ENCODE peak calls at places on chromosomes 6 and 20, in four cellular contexts. Q is tibial artery; J is dorsolateral prefrontal cortex; T is CD4-positive, alpha-beta T cell. K is an unnamed sample.

GRCh38 chr20:12970372-12970821 is 38.4 kb upstream of the SPTLC3 start:
- DNase-seq in Q (no peak), J (no peak), T (no peak), K (no peak)

GRCh38 chr20:1825492-1825891 is 69.7 kb upstream of the SIRPA start:
- DNase-seq in Q (no peak), J (no peak), T (no peak), K (no peak)

GRCh38 chr20:10927011-10927583 is 253.3 kb upstream of the JAG1 start:
- DNase-seq in Q (no peak), J (no peak), T (no peak), K (no peak)

GRCh38 chr6:165930668-165931067 is 237.0 kb downstream of the TBXT start:
- DNase-seq in Q (no peak), J (no peak), T (no peak), K (no peak)

GRCh38 chr6:24524801-24525200 is 30.0 kb downstream of the ALDH5A1 start:
- DNase-seq in Q (no peak), J (no peak), T (no peak), K (no peak)

GRCh38 chr6:105097288-105097687 is 82.5 kb downstream of the POPDC3 start:
- DNase-seq in Q (no peak), J (no peak), T (no peak), K (no peak)

GRCh38 chr6:158999154-158999668 is 791 bp downstream of the RSPH3 start:
- DNase-seq in Q (peak), J (no peak), T (no peak), K (no peak)

GRCh38 chr6:971981-972640 is 279.2 kb upstream of the EXOC2 start:
- DNase-seq in Q (no peak), J (no peak), T (no peak), K (no peak)

GRCh38 chr6:28807682-28808280 is 116.0 kb downstream of the TRIM27 start:
- DNase-seq in Q (no peak), J (no peak), T (no peak), K (no peak)

GRCh38 chr6:131862486-131862885 is 54.7 kb downstream of the ENPP1 start:
- DNase-seq in Q (no peak), J (no peak), T (no peak), K (no peak)

GRCh38 chr6:170011233-170012142 is 260.1 kb downstream of the ERMARD start:
- DNase-seq in Q (no peak), J (no peak), T (no peak), K (peak)

GRCh38 chr20:15682690-15683089 is 890.6 kb downstream of the KIF16B start:
- DNase-seq in Q (no peak), J (no peak), T (no peak), K (no peak)

GRCh38 chr6:28709478-28710349 is 184.0 kb downstream of the GPX5 start:
- DNase-seq in Q (no peak), J (no peak), T (no peak), K (no peak)

GRCh38 chr6:105726902-105727655 is 324.2 kb upstream of the PREP start:
- DNase-seq in Q (no peak), J (no peak), T (no peak), K (no peak)

GRCh38 chr20:38975539-38976120 is 13.5 kb downstream of the DHX35 start:
- DNase-seq in Q (no peak), J (no peak), T (no peak), K (no peak)

GRCh38 chr20:64112691-64113443 is 5.5 kb upstream of the NPBWR2 start:
- DNase-seq in Q (peak), J (no peak), T (no peak), K (no peak)

GRCh38 chr6:101083533-101084172 is 202.5 kb upstream of the ASCC3 start:
- DNase-seq in Q (no peak), J (no peak), T (no peak), K (no peak)

GRCh38 chr20:33086052-33086722 is 6.7 kb downstream of the BPIFB4 start:
- DNase-seq in Q (no peak), J (no peak), T (no peak), K (no peak)

GRCh38 chr20:36929290-36929689 is 22.2 kb downstream of the SAMHD1 start:
- DNase-seq in Q (peak), J (no peak), T (no peak), K (no peak)

GRCh38 chr6:121413831-121414368 is 21.5 kb upstream of the GJA1 start:
- DNase-seq in Q (no peak), J (no peak), T (no peak), K (no peak)

GRCh38 chr6:115551510-115551909 is 509.2 kb downstream of the FRK start:
- DNase-seq in Q (no peak), J (peak), T (no peak), K (no peak)

GRCh38 chr20:57293998-57294397 is 27.6 kb upstream of the BMP7 start:
- DNase-seq in Q (no peak), J (no peak), T (no peak), K (no peak)

GRCh38 chr6:108133594-108134179 is 32.1 kb upstream of the NR2E1 start:
- DNase-seq in Q (no peak), J (no peak), T (no peak), K (peak)

GRCh38 chr20:39004508-39004907 is 42.4 kb downstream of the DHX35 start:
- DNase-seq in Q (no peak), J (no peak), T (peak), K (no peak)

GRCh38 chr6:89369009-89369408 is 16.5 kb upstream of the UBE2J1 start:
- DNase-seq in Q (peak), J (no peak), T (no peak), K (peak)

GRCh38 chr6:143621876-143622605 is 55.7 kb upstream of the PHACTR2 start:
- DNase-seq in Q (no peak), J (no peak), T (no peak), K (no peak)

GRCh38 chr20:39066464-39066863 is 104.3 kb downstream of the DHX35 start:
- DNase-seq in Q (no peak), J (no peak), T (no peak), K (no peak)

GRCh38 chr6:169249057-169249456 is 4.6 kb downstream of the THBS2 start:
- DNase-seq in Q (peak), J (no peak), T (no peak), K (peak)

GRCh38 chr20:62150236-62150575 is 6.6 kb downstream of the SS18L1 start:
- DNase-seq in Q (no peak), J (no peak), T (no peak), K (no peak)

GRCh38 chr20:34310481-34311117 is 7.4 kb upstream of the AHCY start:
- DNase-seq in Q (no peak), J (no peak), T (no peak), K (no peak)

GRCh38 chr6:38573800-38574395 is 65.8 kb downstream of the BTBD9 start:
- DNase-seq in Q (no peak), J (no peak), T (no peak), K (no peak)

GRCh38 chr6:38567436-38567835 is 72.3 kb downstream of the BTBD9 start:
- DNase-seq in Q (peak), J (peak), T (no peak), K (peak)

GRCh38 chr6:38572186-38572813 is 67.4 kb downstream of the BTBD9 start:
- DNase-seq in Q (no peak), J (no peak), T (no peak), K (no peak)

GRCh38 chr6:38571721-38572120 is 68.0 kb downstream of the BTBD9 start:
- DNase-seq in Q (no peak), J (no peak), T (no peak), K (no peak)

DNA sequence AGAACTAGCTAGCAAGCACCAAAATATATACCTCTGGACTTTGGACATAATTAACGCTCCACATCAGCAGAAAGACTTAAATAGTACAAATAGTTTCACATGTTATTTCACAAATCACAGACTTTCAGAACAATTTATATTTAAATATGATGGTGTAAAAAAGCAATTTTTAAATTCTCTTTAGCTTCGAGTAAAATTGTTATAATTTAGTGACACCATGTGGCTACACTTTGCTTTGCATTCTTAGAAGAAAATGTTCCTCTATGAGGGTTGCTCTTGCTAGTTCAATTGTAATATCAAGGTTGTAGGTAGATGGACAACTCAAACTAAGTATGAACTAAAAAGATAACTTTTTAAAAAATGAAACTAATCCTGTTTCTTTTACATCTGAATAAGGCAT is 69.0 kb downstream of the BTBD9 start:
- DNase-seq in Q (no peak), J (no peak), T (no peak), K (no peak)
- TF ChIP-seq CTCF in Q (peak), J (peak), T (peak), K (peak)

DNA sequence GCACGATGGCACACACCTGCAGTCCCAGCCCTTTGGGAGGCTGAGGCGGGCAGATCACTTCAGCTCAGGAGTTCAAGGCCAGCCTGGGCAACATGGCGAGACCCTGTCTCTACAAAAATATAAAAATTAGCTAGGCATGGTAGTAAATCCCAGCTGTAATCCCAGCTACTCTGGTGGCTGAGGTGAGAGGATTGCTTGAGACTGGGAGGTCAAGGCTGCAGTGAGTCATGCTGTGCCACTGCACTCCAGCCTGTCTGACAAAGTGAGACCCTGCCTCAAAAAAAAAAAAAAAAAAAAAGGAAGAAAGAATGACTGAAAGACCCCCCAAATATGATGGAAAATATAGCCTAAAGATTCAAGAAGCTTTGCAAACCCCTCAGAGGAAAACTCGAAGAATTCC is 26.8 kb downstream of the METTL24 start:
- DNase-seq in Q (no peak), J (no peak), T (no peak), K (no peak)
- TF ChIP-seq CTCF in Q (no peak), J (no peak), T (no peak), K (no peak)

GRCh38 chr6:120405947-120406346 is 928.3 kb downstream of the TBC1D32 start:
- DNase-seq in Q (no peak), J (no peak), T (no peak), K (no peak)
- TF ChIP-seq CTCF in Q (no peak), J (no peak), T (no peak), K (no peak)

DNA sequence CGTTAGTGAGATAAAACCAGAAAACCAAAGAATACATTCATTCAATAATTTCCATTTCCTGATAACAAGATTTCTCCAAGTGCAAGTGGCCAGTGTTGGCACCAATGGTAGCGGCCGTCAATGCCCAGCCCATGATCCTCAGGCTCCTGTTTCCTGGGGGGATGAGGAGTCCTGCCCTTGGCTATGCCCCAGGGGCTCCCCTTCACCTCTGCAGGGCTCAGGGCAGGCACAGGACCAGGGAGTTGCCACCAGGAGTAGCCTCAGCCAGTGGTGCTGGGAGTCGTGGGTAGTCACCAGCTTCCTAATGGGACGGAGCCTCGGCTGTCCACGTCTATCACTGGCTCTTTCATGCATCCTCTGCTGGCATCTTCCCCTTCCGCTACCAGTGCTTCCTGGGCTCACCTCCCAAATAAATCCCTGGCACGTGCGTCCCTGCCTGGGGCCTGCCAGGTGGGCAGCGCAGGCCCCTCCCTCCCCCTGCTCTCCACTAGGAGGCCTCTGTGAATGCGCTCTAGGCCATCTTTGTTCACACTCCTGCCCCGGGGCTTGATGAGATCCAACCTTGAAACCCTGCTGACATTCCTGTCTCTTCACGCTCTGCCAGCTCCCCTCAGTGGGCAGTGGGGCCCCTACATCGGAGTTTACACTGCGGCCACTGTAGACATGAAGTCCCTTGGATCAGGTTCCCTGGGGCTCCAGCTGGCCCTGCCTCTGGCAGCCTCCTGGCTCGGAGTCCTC is 215.7 kb downstream of the SYNDIG1 start:
- DNase-seq in Q (peak), J (peak), T (no peak), K (no peak)
- TF ChIP-seq CTCF in Q (no peak), J (no peak), T (no peak), K (no peak)

DNA sequence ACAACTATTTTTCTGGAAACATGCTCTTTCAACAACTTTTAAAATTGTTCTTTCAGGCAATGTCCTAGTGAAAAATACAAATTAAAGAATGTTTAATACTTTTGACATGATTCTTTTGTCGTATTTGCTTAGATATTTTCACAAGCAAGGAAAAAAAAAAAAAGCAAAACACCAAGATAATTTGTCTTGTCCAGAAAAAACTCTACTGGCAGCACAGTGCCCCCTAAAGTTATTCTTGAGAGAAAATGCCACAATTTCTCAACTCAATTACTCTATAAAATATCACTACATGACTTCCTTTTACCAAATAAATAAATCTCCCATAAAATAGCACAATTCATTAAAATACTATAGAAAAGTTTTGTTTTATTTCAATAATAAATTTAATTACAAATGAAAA is 652.5 kb upstream of the EPHA7 start:
- DNase-seq in Q (no peak), J (no peak), T (no peak), K (no peak)
- TF ChIP-seq CTCF in Q (no peak), J (peak), T (no peak), K (no peak)

GRCh38 chr6:124872361-124873065 is 89.7 kb upstream of the RNF217 start:
- DNase-seq in Q (no peak), J (no peak), T (no peak), K (no peak)

GRCh38 chr6:124870611-124871201 is 91.5 kb upstream of the RNF217 start:
- DNase-seq in Q (no peak), J (no peak), T (no peak), K (no peak)

GRCh38 chr6:124869412-124869811 is 92.8 kb upstream of the RNF217 start:
- DNase-seq in Q (no peak), J (no peak), T (no peak), K (no peak)

GRCh38 chr6:124877468-124877867 is 84.8 kb upstream of the RNF217 start:
- DNase-seq in Q (no peak), J (no peak), T (no peak), K (no peak)

GRCh38 chr6:124873066-124873410 is 89.2 kb upstream of the RNF217 start:
- DNase-seq in Q (no peak), J (no peak), T (no peak), K (no peak)
- TF ChIP-seq CTCF in Q (no peak), J (no peak), T (no peak), K (no peak)

GRCh38 chr6:33142501-33142900 is 49.8 kb downstream of the COL11A2 start:
- DNase-seq in Q (no peak), J (no peak), T (no peak), K (no peak)

GRCh38 chr6:33147807-33148666 is 44.2 kb downstream of the COL11A2 start:
- DNase-seq in Q (no peak), J (no peak), T (no peak), K (no peak)

GRCh38 chr6:33140556-33140955 is 51.7 kb downstream of the COL11A2 start:
- DNase-seq in Q (no peak), J (no peak), T (no peak), K (no peak)

GRCh38 chr6:33143113-33143760 is 49.0 kb downstream of the COL11A2 start:
- DNase-seq in Q (no peak), J (no peak), T (no peak), K (no peak)

GRCh38 chr6:33144373-33144772 is 47.9 kb downstream of the COL11A2 start:
- DNase-seq in Q (no peak), J (no peak), T (no peak), K (no peak)
- TF ChIP-seq CTCF in Q (no peak), J (no peak), T (no peak), K (no peak)

DNA sequence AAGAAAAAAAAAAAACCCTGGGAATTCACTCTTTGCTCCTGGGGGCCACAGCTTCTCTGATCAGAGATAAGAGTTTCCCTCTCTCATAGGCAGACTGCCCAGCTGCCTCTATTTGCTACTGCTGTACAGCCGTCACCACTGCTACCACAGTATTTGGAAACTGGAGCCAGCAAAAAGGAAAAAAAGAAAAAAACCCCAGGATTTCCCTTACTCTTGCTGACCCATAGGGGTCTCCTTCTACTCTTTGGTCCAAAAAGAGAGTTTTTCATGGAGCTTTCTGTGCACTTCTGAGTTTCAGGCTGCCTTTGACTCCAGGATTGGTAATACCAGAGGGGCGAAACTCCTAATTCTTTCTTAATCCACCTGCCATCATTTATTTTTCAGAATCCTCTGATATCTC is 89.7 kb downstream of the MDGA1 start:
- DNase-seq in Q (no peak), J (no peak), T (no peak), K (no peak)
- TF ChIP-seq CTCF in Q (no peak), J (peak), T (peak), K (no peak)

DNA sequence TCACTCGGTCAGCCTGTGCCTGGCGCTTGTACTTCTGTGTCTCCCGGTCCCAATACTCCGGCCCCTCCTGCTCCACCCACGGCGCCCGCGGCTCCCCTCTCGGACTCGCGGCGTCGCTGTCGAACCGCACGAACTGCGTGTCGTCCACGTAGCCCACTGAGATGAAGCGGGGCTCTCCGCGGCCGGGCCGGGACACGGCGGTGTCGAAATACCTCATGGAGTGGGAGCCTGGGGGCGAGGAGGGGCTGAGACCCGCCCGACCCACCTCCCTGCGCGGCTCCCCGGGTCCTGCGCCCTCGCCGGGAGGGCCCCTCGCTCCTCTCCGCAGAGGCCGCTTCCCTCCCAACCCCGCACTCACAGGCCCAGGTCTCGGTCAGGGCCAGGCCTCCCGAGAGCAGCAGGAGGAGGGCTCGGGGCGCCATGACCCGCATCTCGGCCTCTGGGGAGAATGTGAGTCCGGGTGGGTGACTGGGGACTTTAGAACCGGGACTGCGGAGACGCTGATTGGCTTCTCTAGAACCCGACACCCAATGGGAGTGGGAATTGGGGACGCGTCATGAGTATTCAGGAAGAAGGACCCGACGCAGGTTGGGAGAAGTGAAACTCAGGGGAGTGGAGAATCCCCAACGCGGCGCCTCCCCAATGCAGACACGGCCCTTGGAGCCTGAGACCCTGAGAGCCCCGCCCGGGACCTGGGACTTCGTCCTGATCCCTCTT is at the start of gene HLA-C:
- DNase-seq in Q (peak), J (peak), T (peak), K (peak)
- TF ChIP-seq CTCF in Q (no peak), J (no peak), T (no peak), K (no peak)